ENCODE peak calls at places on chromosomes 4 and X, in nine cellular contexts. One of them, this sample, is unnamed.

GRCh38 chrX:11886745-11887144 is 128.7 kb downstream of the MSL3 start:
- DNase-seq in neural progenitor cell: no peak
- DNase-seq in tibial nerve: no peak
- DNase-seq in IMR-90: peak
- DNase-seq in OCI-LY7: no peak
- DNase-seq in fibroblast of lung: peak
- DNase-seq in hepatocyte: no peak
- DNase-seq in NB4: no peak
- DNase-seq in retinal pigment epithelial cell: no peak
- DNase-seq in this sample: no peak

GRCh38 chrX:154652311-154653047 is 900 bp downstream of the CTAG2 start:
- DNase-seq in neural progenitor cell: no peak
- DNase-seq in tibial nerve: no peak
- DNase-seq in IMR-90: no peak
- DNase-seq in OCI-LY7: no peak
- DNase-seq in fibroblast of lung: no peak
- DNase-seq in hepatocyte: peak
- DNase-seq in NB4: no peak
- DNase-seq in retinal pigment epithelial cell: no peak
- DNase-seq in this sample: no peak

GRCh38 chrX:12790878-12791252 is 347 bp upstream of the PRPS2 start:
- DNase-seq in neural progenitor cell: no peak
- DNase-seq in tibial nerve: no peak
- DNase-seq in IMR-90: no peak
- DNase-seq in OCI-LY7: no peak
- DNase-seq in fibroblast of lung: no peak
- DNase-seq in hepatocyte: no peak
- DNase-seq in NB4: no peak
- DNase-seq in retinal pigment epithelial cell: no peak
- DNase-seq in this sample: no peak

GRCh38 chrX:28590394-28590793 is 3.1 kb downstream of the IL1RAPL1 start:
- DNase-seq in neural progenitor cell: peak
- DNase-seq in tibial nerve: no peak
- DNase-seq in IMR-90: peak
- DNase-seq in OCI-LY7: no peak
- DNase-seq in fibroblast of lung: peak
- DNase-seq in hepatocyte: no peak
- DNase-seq in NB4: no peak
- DNase-seq in retinal pigment epithelial cell: no peak
- DNase-seq in this sample: no peak

GRCh38 chr4:152678841-152679240 is 956 bp downstream of the TMEM154 start:
- DNase-seq in neural progenitor cell: peak
- DNase-seq in tibial nerve: no peak
- DNase-seq in IMR-90: no peak
- DNase-seq in OCI-LY7: peak
- DNase-seq in fibroblast of lung: no peak
- DNase-seq in hepatocyte: no peak
- DNase-seq in NB4: peak
- DNase-seq in retinal pigment epithelial cell: no peak
- DNase-seq in this sample: no peak

GRCh38 chr4:151688003-151688784 is 72.6 kb downstream of the GATB start:
- DNase-seq in neural progenitor cell: peak
- DNase-seq in tibial nerve: no peak
- DNase-seq in IMR-90: peak
- DNase-seq in OCI-LY7: no peak
- DNase-seq in fibroblast of lung: peak
- DNase-seq in hepatocyte: no peak
- DNase-seq in NB4: no peak
- DNase-seq in retinal pigment epithelial cell: no peak
- DNase-seq in this sample: no peak

GRCh38 chr4:63583561-63583960 is 825.7 kb downstream of the TECRL start:
- DNase-seq in neural progenitor cell: no peak
- DNase-seq in tibial nerve: no peak
- DNase-seq in IMR-90: no peak
- DNase-seq in OCI-LY7: no peak
- DNase-seq in fibroblast of lung: no peak
- DNase-seq in hepatocyte: no peak
- DNase-seq in NB4: no peak
- DNase-seq in retinal pigment epithelial cell: no peak
- DNase-seq in this sample: no peak

GRCh38 chr4:22514431-22514830 is 1.4 kb downstream of the ADGRA3 start:
- DNase-seq in neural progenitor cell: no peak
- DNase-seq in tibial nerve: no peak
- DNase-seq in IMR-90: peak
- DNase-seq in OCI-LY7: no peak
- DNase-seq in fibroblast of lung: no peak
- DNase-seq in hepatocyte: no peak
- DNase-seq in NB4: no peak
- DNase-seq in retinal pigment epithelial cell: no peak
- DNase-seq in this sample: no peak

GRCh38 chrX:10415704-10416001 is 204.7 kb downstream of the MID1 start:
- DNase-seq in neural progenitor cell: no peak
- DNase-seq in tibial nerve: no peak
- DNase-seq in IMR-90: peak
- DNase-seq in OCI-LY7: no peak
- DNase-seq in fibroblast of lung: peak
- DNase-seq in hepatocyte: no peak
- DNase-seq in NB4: no peak
- DNase-seq in retinal pigment epithelial cell: no peak
- DNase-seq in this sample: no peak

GRCh38 chr4:56619816-56620215 is 61.3 kb downstream of the HOPX start:
- DNase-seq in neural progenitor cell: peak
- DNase-seq in tibial nerve: no peak
- DNase-seq in IMR-90: no peak
- DNase-seq in OCI-LY7: no peak
- DNase-seq in fibroblast of lung: no peak
- DNase-seq in hepatocyte: no peak
- DNase-seq in NB4: no peak
- DNase-seq in retinal pigment epithelial cell: no peak
- DNase-seq in this sample: no peak

GRCh38 chr4:100170986-100171385 is 19.3 kb downstream of the DDIT4L start:
- DNase-seq in neural progenitor cell: no peak
- DNase-seq in tibial nerve: no peak
- DNase-seq in IMR-90: no peak
- DNase-seq in OCI-LY7: no peak
- DNase-seq in fibroblast of lung: no peak
- DNase-seq in hepatocyte: no peak
- DNase-seq in NB4: no peak
- DNase-seq in retinal pigment epithelial cell: no peak
- DNase-seq in this sample: no peak

GRCh38 chr4:76445911-76446310 is 10.9 kb downstream of the SHROOM3 start:
- DNase-seq in neural progenitor cell: no peak
- DNase-seq in tibial nerve: no peak
- DNase-seq in IMR-90: no peak
- DNase-seq in OCI-LY7: no peak
- DNase-seq in fibroblast of lung: no peak
- DNase-seq in hepatocyte: no peak
- DNase-seq in NB4: no peak
- DNase-seq in retinal pigment epithelial cell: no peak
- DNase-seq in this sample: no peak

GRCh38 chr4:181569553-181569952 is 673.6 kb upstream of the TENM3 start:
- DNase-seq in neural progenitor cell: peak
- DNase-seq in tibial nerve: no peak
- DNase-seq in IMR-90: peak
- DNase-seq in OCI-LY7: peak
- DNase-seq in fibroblast of lung: peak
- DNase-seq in hepatocyte: peak
- DNase-seq in NB4: peak
- DNase-seq in retinal pigment epithelial cell: no peak
- DNase-seq in this sample: no peak

GRCh38 chr4:134518574-134519217 is 317.1 kb upstream of the PABPC4L start:
- DNase-seq in neural progenitor cell: no peak
- DNase-seq in tibial nerve: no peak
- DNase-seq in IMR-90: no peak
- DNase-seq in OCI-LY7: no peak
- DNase-seq in fibroblast of lung: no peak
- DNase-seq in hepatocyte: no peak
- DNase-seq in NB4: peak
- DNase-seq in retinal pigment epithelial cell: no peak
- DNase-seq in this sample: no peak

GRCh38 chr4:148664636-148665035 is 222.4 kb upstream of the NR3C2 start:
- DNase-seq in neural progenitor cell: no peak
- DNase-seq in tibial nerve: no peak
- DNase-seq in IMR-90: no peak
- DNase-seq in OCI-LY7: no peak
- DNase-seq in fibroblast of lung: no peak
- DNase-seq in hepatocyte: no peak
- DNase-seq in NB4: no peak
- DNase-seq in retinal pigment epithelial cell: no peak
- DNase-seq in this sample: no peak

GRCh38 chrX:11953615-11954014 is 184.7 kb upstream of the FRMPD4 start:
- DNase-seq in neural progenitor cell: peak
- DNase-seq in tibial nerve: no peak
- DNase-seq in IMR-90: peak
- DNase-seq in OCI-LY7: no peak
- DNase-seq in fibroblast of lung: peak
- DNase-seq in hepatocyte: peak
- DNase-seq in NB4: no peak
- DNase-seq in retinal pigment epithelial cell: peak
- DNase-seq in this sample: no peak

GRCh38 chrX:103254171-103254824 is 657 bp downstream of the TCEAL8 start:
- DNase-seq in neural progenitor cell: peak
- DNase-seq in tibial nerve: no peak
- DNase-seq in IMR-90: peak
- DNase-seq in OCI-LY7: peak
- DNase-seq in fibroblast of lung: peak
- DNase-seq in hepatocyte: peak
- DNase-seq in NB4: peak
- DNase-seq in retinal pigment epithelial cell: peak
- DNase-seq in this sample: peak

DNA sequence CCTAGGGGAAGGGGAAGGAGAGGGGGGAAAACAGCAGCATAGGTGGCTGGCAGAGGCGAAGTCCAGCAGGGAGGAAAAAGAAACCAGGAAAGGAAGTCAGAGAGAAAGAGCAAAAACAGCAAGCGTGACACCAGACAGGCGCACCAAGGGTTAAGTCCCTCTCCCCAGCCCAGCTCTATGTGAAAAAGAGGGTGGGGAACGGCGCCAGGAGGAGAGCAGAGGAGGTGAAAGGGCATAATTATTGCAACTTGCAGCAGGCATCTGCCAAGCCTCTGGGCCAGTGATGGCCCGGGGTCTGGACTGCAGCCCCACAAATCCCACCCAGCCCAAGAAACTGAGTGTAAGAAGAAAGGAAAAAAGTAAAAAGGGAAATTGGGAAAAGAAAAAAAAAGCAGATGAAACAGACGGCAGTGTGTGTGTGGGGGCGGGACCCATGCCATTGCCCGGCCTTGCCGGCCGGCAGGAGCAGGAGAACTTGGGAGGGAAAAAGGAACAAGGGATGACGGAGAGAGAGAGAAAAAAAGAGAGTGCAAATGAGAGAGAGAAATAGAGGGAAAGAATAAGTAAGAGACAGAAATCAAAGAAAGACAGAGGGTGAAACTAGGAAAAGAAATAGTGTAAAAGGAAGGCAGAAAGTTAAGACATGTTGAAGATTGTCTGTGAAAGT is 14.1 kb upstream of the RHOXF2 start:
- DNase-seq in neural progenitor cell: peak
- DNase-seq in tibial nerve: no peak
- DNase-seq in IMR-90: no peak
- DNase-seq in OCI-LY7: no peak
- DNase-seq in fibroblast of lung: no peak
- DNase-seq in hepatocyte: no peak
- DNase-seq in NB4: no peak
- DNase-seq in retinal pigment epithelial cell: no peak
- DNase-seq in this sample: no peak
- H3K4me3 ChIP-seq in neural progenitor cell: no peak
- H3K4me3 ChIP-seq in tibial nerve: no peak
- H3K4me3 ChIP-seq in IMR-90: no peak
- H3K4me3 ChIP-seq in OCI-LY7: no peak
- H3K4me3 ChIP-seq in fibroblast of lung: no peak
- H3K4me3 ChIP-seq in hepatocyte: no peak
- H3K4me3 ChIP-seq in NB4: no peak
- H3K4me3 ChIP-seq in retinal pigment epithelial cell: no peak
- H3K4me3 ChIP-seq in this sample: no peak

DNA sequence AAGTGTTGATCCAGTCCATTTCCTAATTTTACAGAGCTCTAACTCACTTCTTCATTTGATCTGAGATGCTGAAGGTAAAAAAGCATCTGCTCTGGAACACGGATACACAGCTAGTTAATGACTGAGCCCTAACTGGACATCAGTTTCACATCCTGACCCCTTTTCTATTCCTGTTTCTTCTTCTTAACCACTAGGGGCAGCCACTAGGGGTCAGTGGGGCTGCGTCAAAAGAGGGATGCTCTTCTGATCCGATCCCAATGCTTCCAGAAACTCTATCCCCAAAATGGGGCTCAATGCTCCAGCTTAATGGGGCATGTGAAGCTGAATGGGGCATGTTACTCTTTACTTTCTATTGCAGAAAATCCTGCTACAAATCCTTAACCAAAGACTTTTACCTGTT is 33.4 kb upstream of the PHKA2 start:
- DNase-seq in neural progenitor cell: peak
- DNase-seq in tibial nerve: no peak
- DNase-seq in IMR-90: peak
- DNase-seq in OCI-LY7: peak
- DNase-seq in fibroblast of lung: peak
- DNase-seq in hepatocyte: peak
- DNase-seq in NB4: peak
- DNase-seq in retinal pigment epithelial cell: no peak
- DNase-seq in this sample: no peak
- TF ChIP-seq CTCF in neural progenitor cell: peak
- TF ChIP-seq CTCF in tibial nerve: no peak
- TF ChIP-seq CTCF in IMR-90: peak
- TF ChIP-seq CTCF in OCI-LY7: peak
- TF ChIP-seq CTCF in fibroblast of lung: peak
- TF ChIP-seq CTCF in hepatocyte: peak
- TF ChIP-seq CTCF in NB4: peak
- TF ChIP-seq CTCF in retinal pigment epithelial cell: peak
- TF ChIP-seq CTCF in this sample: peak

DNA sequence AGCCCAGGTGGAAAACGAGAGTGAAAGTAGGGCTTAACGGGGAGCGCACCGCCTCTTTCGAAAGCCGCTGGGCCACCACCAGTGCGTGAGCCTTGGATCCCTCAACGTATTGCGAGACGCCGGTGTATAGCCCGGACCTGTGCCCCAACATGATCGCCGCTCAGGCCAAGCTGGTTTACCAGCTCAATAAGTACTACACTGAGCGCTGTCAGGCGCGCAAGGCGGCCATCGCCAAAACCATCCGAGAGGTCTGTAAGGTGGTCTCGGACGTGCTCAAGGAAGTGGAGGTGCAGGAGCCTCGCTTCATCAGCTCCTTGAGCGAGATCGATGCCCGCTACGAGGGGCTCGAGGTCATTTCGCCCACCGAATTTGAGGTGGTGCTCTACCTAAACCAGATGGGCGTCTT is 933 bp downstream of the MAB21L2 start:
- DNase-seq in neural progenitor cell: peak
- DNase-seq in tibial nerve: no peak
- DNase-seq in IMR-90: peak
- DNase-seq in OCI-LY7: no peak
- DNase-seq in fibroblast of lung: peak
- DNase-seq in hepatocyte: peak
- DNase-seq in NB4: no peak
- DNase-seq in retinal pigment epithelial cell: no peak
- DNase-seq in this sample: no peak
- H3K4me3 ChIP-seq in neural progenitor cell: peak
- H3K4me3 ChIP-seq in tibial nerve: peak
- H3K4me3 ChIP-seq in IMR-90: peak
- H3K4me3 ChIP-seq in OCI-LY7: no peak
- H3K4me3 ChIP-seq in fibroblast of lung: no peak
- H3K4me3 ChIP-seq in hepatocyte: peak
- H3K4me3 ChIP-seq in NB4: no peak
- H3K4me3 ChIP-seq in retinal pigment epithelial cell: peak
- H3K4me3 ChIP-seq in this sample: no peak

GRCh38 chr4:40788338-40788737 is 38.6 kb downstream of the NSUN7 start:
- DNase-seq in neural progenitor cell: no peak
- DNase-seq in tibial nerve: no peak
- DNase-seq in IMR-90: no peak
- DNase-seq in OCI-LY7: no peak
- DNase-seq in fibroblast of lung: no peak
- DNase-seq in hepatocyte: no peak
- DNase-seq in NB4: no peak
- DNase-seq in retinal pigment epithelial cell: no peak
- DNase-seq in this sample: no peak
- TF ChIP-seq CTCF in neural progenitor cell: no peak
- TF ChIP-seq CTCF in tibial nerve: no peak
- TF ChIP-seq CTCF in IMR-90: no peak
- TF ChIP-seq CTCF in OCI-LY7: no peak
- TF ChIP-seq CTCF in fibroblast of lung: no peak
- TF ChIP-seq CTCF in hepatocyte: no peak
- TF ChIP-seq CTCF in NB4: no peak
- TF ChIP-seq CTCF in retinal pigment epithelial cell: no peak
- TF ChIP-seq CTCF in this sample: no peak

This sample was measured in GM06990.